ENCODE peak calls at places on chromosomes 16 and 17, in eight cellular contexts. K, Y, W, A, H, F, V and L are unnamed samples.

GRCh38 chr17:60535382-60536279 is 9.6 kb upstream of the APPBP2 start:
- DNase-seq in K (no peak), Y (no peak), W (no peak), A (no peak), H (no peak), F (peak; percentile 98), V (no peak), L (no peak)

GRCh38 chr17:44543213-44543904 is 13.9 kb upstream of the FZD2 start:
- DNase-seq in K (no peak), Y (peak; percentile 99), W (no peak), A (no peak), H (peak; percentile 91), F (peak; percentile 96), V (no peak), L (no peak)

GRCh38 chr16:12513791-12514175 is 289.9 kb downstream of the CPPED1 start:
- DNase-seq in K (no peak), Y (no peak), W (no peak), A (no peak), H (no peak), F (no peak), V (no peak), L (no peak)

GRCh38 chr16:72309001-72309400 is 137.0 kb upstream of the PMFBP1 start:
- DNase-seq in K (no peak), Y (no peak), W (no peak), A (no peak), H (no peak), F (no peak), V (no peak), L (no peak)

GRCh38 chr17:43546317-43547188 is at the start of gene ETV4:
- DNase-seq in K (peak; percentile 93), Y (peak; percentile 97), W (peak; percentile 84), A (peak; percentile 89), H (peak; percentile 100), F (peak; percentile 89), V (peak; percentile 93), L (peak; percentile 83)

GRCh38 chr17:956905-957304 is 22.7 kb downstream of the NXN start:
- DNase-seq in K (no peak), Y (no peak), W (no peak), A (no peak), H (peak; percentile 86), F (no peak), V (no peak), L (no peak)

GRCh38 chr17:78355045-78355641 is 4.7 kb downstream of the SOCS3 start:
- DNase-seq in K (no peak), Y (no peak), W (peak; percentile 48), A (no peak), H (no peak), F (no peak), V (no peak), L (no peak)

GRCh38 chr17:7237761-7238417 is 1.4 kb downstream of the PHF23 start:
- DNase-seq in K (peak; percentile 86), Y (peak; percentile 71), W (peak; percentile 75), A (peak; percentile 80), H (no peak), F (peak; percentile 46), V (peak; percentile 90), L (no peak)

GRCh38 chr17:33651631-33652030 is 358.5 kb upstream of the ASIC2 start:
- DNase-seq in K (no peak), Y (peak; percentile 73), W (no peak), A (no peak), H (peak; percentile 7), F (peak; percentile 2), V (no peak), L (no peak)

GRCh38 chr16:54121539-54122295 is 164.9 kb downstream of the IRX3 start:
- DNase-seq in K (no peak), Y (no peak), W (no peak), A (no peak), H (no peak), F (no peak), V (no peak), L (no peak)

GRCh38 chr16:57754354-57755060 is 18.9 kb downstream of the KATNB1 start:
- DNase-seq in K (no peak), Y (no peak), W (no peak), A (no peak), H (no peak), F (no peak), V (no peak), L (no peak)

GRCh38 chr17:49633762-49634486 is 44.0 kb downstream of the SPOP start:
- DNase-seq in K (no peak), Y (peak; percentile 19), W (no peak), A (no peak), H (no peak), F (no peak), V (no peak), L (no peak)

GRCh38 chr16:89741342-89742014 is 20.1 kb downstream of the ZNF276 start:
- DNase-seq in K (no peak), Y (no peak), W (no peak), A (no peak), H (no peak), F (no peak), V (no peak), L (peak; percentile 20)

GRCh38 chr17:77453613-77454559 is 313.1 kb downstream of the SEC14L1 start:
- DNase-seq in K (peak; percentile 63), Y (peak; percentile 34), W (peak; percentile 34), A (peak; percentile 96), H (peak; percentile 74), F (no peak), V (no peak), L (no peak)

GRCh38 chr16:12458591-12459400 is 344.9 kb downstream of the CPPED1 start:
- DNase-seq in K (no peak), Y (no peak), W (no peak), A (peak; percentile 12), H (no peak), F (no peak), V (peak; percentile 58), L (no peak)

GRCh38 chr17:8300226-8300625 is 5.0 kb upstream of the SLC25A35 start:
- DNase-seq in K (no peak), Y (no peak), W (no peak), A (no peak), H (no peak), F (no peak), V (no peak), L (no peak)

GRCh38 chr17:8290043-8290442 is 1.6 kb downstream of the RANGRF start:
- DNase-seq in K (no peak), Y (no peak), W (no peak), A (no peak), H (no peak), F (peak; percentile 34), V (no peak), L (no peak)

GRCh38 chr17:8292639-8293395 is 2.4 kb downstream of the SLC25A35 start:
- DNase-seq in K (no peak), Y (no peak), W (no peak), A (no peak), H (no peak), F (no peak), V (no peak), L (no peak)

GRCh38 chr17:8294361-8294760 is 839 bp downstream of the SLC25A35 start:
- DNase-seq in K (no peak), Y (no peak), W (no peak), A (no peak), H (no peak), F (no peak), V (no peak), L (no peak)

GRCh38 chr17:8294814-8295316 is 335 bp downstream of the SLC25A35 start:
- DNase-seq in K (no peak), Y (no peak), W (no peak), A (no peak), H (no peak), F (no peak), V (no peak), L (no peak)
- H3K27ac ChIP-seq in K (peak overlapping the region; percentile 80), Y (no peak overlapping the region), W (peak overlapping the region; percentile 81), A (peak overlapping the region; percentile 92), H (peak overlapping the region; percentile 96), F (peak overlapping the region; percentile 22), V (peak overlapping the region; percentile 95), L (peak overlapping the region; percentile 77)

GRCh38 chr16:66881560-66881959 is 1.2 kb downstream of the PDP2 start:
- DNase-seq in K (no peak), Y (no peak), W (no peak), A (no peak), H (no peak), F (no peak), V (no peak), L (no peak)

GRCh38 chr16:66881964-66882508 is 1.7 kb downstream of the PDP2 start:
- DNase-seq in K (no peak), Y (no peak), W (no peak), A (no peak), H (no peak), F (no peak), V (no peak), L (no peak)

GRCh38 chr16:66881014-66881417 is 701 bp downstream of the PDP2 start:
- DNase-seq in K (peak; percentile 40), Y (no peak), W (no peak), A (peak; percentile 49), H (no peak), F (no peak), V (no peak), L (no peak)

GRCh38 chr16:66882702-66883101 is 2.4 kb downstream of the PDP2 start:
- DNase-seq in K (no peak), Y (no peak), W (no peak), A (no peak), H (no peak), F (no peak), V (no peak), L (no peak)

GRCh38 chr16:66880288-66881013 is at the start of gene PDP2:
- DNase-seq in K (peak; percentile 98), Y (peak; percentile 99), W (peak; percentile 89), A (peak; percentile 97), H (peak; percentile 97), F (peak; percentile 90), V (peak; percentile 98), L (peak; percentile 78)
- H3K27ac ChIP-seq in K (peak within 1 kb of the TSS; percentile 76), Y (no peak within 1 kb of the TSS), W (peak within 1 kb of the TSS; percentile 58), A (no peak within 1 kb of the TSS), H (peak within 1 kb of the TSS; percentile 61), F (peak within 1 kb of the TSS; percentile 39), V (peak within 1 kb of the TSS; percentile 78), L (peak within 1 kb of the TSS; percentile 50)

DNA sequence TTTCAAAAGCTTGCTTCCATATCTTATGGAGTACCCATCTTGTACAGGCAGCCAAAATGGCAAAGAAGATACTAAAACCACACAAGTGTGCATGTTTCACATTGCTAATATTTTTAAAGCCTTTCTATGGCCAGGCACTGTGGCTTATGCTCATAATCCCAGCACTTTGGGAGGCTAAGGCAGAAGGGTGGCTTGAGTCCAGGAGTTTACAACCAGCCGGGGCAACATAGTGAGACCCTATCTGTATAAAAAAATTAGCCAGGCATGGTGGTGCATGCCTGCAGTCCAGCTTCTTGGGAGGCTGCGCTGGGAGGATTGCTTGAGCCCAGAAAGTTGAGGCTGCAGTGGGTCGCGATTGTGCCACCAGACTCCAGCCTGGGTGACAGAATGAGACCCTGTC is 71.3 kb downstream of the YPEL2 start:
- DNase-seq in K (no peak), Y (no peak), W (no peak), A (no peak), H (no peak), F (no peak), V (no peak), L (no peak)
- H3K27ac ChIP-seq in K (no peak overlapping the region), Y (no peak overlapping the region), W (no peak overlapping the region), A (no peak overlapping the region), H (no peak overlapping the region), F (no peak overlapping the region), V (no peak overlapping the region), L (no peak overlapping the region)

DNA sequence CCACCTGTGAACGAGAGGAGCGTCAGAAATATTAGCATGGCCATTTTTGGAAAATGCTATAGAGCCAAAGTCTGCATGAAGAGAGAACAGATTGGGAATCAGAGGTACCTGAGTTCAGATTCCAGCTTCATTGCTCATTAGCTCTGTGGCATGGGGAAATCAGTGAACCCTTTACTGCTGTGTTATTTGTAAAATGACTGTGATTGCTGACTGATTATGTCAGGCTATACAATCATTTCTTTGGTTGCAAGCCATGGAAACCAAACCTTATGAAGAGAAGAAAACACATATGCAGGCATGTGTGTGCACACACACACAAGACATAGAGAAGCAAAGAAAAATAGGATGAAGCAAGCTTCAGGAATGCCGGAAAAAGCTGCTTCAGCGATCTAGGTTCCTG is 101.4 kb upstream of the HSBP1 start:
- DNase-seq in K (no peak), Y (no peak), W (no peak), A (no peak), H (no peak), F (no peak), V (no peak), L (no peak)
- H3K27ac ChIP-seq in K (no peak overlapping the region), Y (no peak overlapping the region), W (no peak overlapping the region), A (no peak overlapping the region), H (no peak overlapping the region), F (no peak overlapping the region), V (no peak overlapping the region), L (no peak overlapping the region)